ENCODE peak calls at places on chromosomes 1 and 21, in five cellular contexts. R is activated CD4-positive, CD25-positive, alpha-beta regulatory T cell treated with anti-CD3 and anti-CD28 coated beads, Interleukin-2, amount 50 U/mL, for 72 hours; J is activated T-cell treated with anti-CD3 and anti-CD28 coated beads, Interleukin-2, amount 50 U/mL, for 72 hours; Z is GM12891; F is fibroblast of the aortic adventitia. W is an unnamed sample.

GRCh38 chr1:196651637-196652215 is at the start of gene CFH:
- DNase-seq in J (no peak), Z (no peak), R (no peak), F (peak), W (peak)

GRCh38 chr1:39833121-39833520 is 44.5 kb upstream of the BMP8B start:
- DNase-seq in F (peak), R (no peak), Z (no peak), J (no peak), W (no peak)

GRCh38 chr1:230212405-230212936 is 145.4 kb downstream of the GALNT2 start:
- DNase-seq in J (peak), R (no peak), F (no peak), Z (no peak), W (no peak)

GRCh38 chr1:32372149-32372756 is 9.9 kb downstream of the TSSK3 start:
- DNase-seq in J (peak), R (no peak), Z (peak), F (no peak), W (no peak)

GRCh38 chr1:202658766-202659165 is 51.5 kb downstream of the SYT2 start:
- DNase-seq in Z (no peak), F (no peak), J (no peak), R (no peak), W (no peak)

GRCh38 chr1:90725341-90725960 is 8.3 kb upstream of the BARHL2 start:
- DNase-seq in Z (no peak), R (no peak), F (no peak), J (no peak), W (no peak)

GRCh38 chr1:241957692-241958494 is at the start of gene BECN2:
- DNase-seq in R (no peak), Z (no peak), F (no peak), J (no peak), W (no peak)

GRCh38 chr21:29433366-29434059 is 134.8 kb downstream of the BACH1 start:
- DNase-seq in Z (no peak), F (peak), J (no peak), R (no peak), W (peak)

GRCh38 chr1:118947003-118947765 is 41.0 kb downstream of the TBX15 start:
- DNase-seq in J (no peak), Z (no peak), F (peak), R (no peak), W (peak)

GRCh38 chr1:246875041-246876026 is 56.4 kb downstream of the AHCTF1 start:
- DNase-seq in R (no peak), Z (no peak), F (peak), J (peak), W (peak)

GRCh38 chr1:26020390-26020789 is 1.2 kb upstream of the EXTL1 start:
- DNase-seq in J (no peak), R (no peak), F (peak), Z (no peak), W (peak)

GRCh38 chr21:40185208-40185607 is 318.0 kb downstream of the PCP4 start:
- DNase-seq in Z (no peak), F (no peak), J (no peak), R (no peak), W (no peak)

GRCh38 chr21:43814215-43815106 is 25.1 kb downstream of the RRP1 start:
- DNase-seq in Z (no peak), R (no peak), F (peak), J (no peak), W (no peak)

GRCh38 chr1:182459949-182460348 is 10.0 kb downstream of the RGSL1 start:
- DNase-seq in Z (no peak), F (no peak), R (no peak), J (no peak), W (no peak)

GRCh38 chr21:33189237-33189636 is 40.5 kb upstream of the IFNAR2 start:
- DNase-seq in J (no peak), F (no peak), Z (no peak), R (no peak), W (no peak)

GRCh38 chr21:46060596-46061061 is 37.3 kb upstream of the COL6A2 start:
- DNase-seq in F (peak), Z (no peak), J (peak), R (no peak), W (peak)

GRCh38 chr1:56295949-56296929 is 283.1 kb downstream of the PLPP3 start:
- DNase-seq in Z (no peak), J (no peak), R (no peak), F (no peak), W (no peak)

GRCh38 chr1:53617382-53618217 is 121.4 kb downstream of the GLIS1 start:
- DNase-seq in Z (no peak), F (peak), J (no peak), R (peak), W (peak)

GRCh38 chr1:14794136-14794768 is 195.8 kb downstream of the KAZN start:
- DNase-seq in Z (no peak), F (peak), R (no peak), J (no peak), W (no peak)

GRCh38 chr1:98870959-98871903 is 133.4 kb downstream of the PLPPR5 start:
- DNase-seq in J (peak), Z (peak), F (no peak), R (no peak), W (peak)

GRCh38 chr1:119613769-119614358 is 34.2 kb downstream of the ZNF697 start:
- DNase-seq in J (peak), R (peak), F (peak), Z (no peak), W (peak)

GRCh38 chr1:199176713-199177112 is 537.9 kb downstream of the PTPRC start:
- DNase-seq in R (no peak), F (no peak), J (no peak), Z (no peak), W (no peak)

GRCh38 chr1:227777156-227777555 is 38.3 kb upstream of the PRSS38 start:
- DNase-seq in Z (no peak), J (no peak), F (no peak), R (no peak), W (no peak)

GRCh38 chr1:23123528-23123927 is 45.1 kb downstream of the LUZP1 start:
- DNase-seq in J (no peak), R (no peak), Z (no peak), F (no peak), W (no peak)

GRCh38 chr1:37035828-37036666 is 1.7 kb upstream of the GRIK3 start:
- DNase-seq in Z (no peak), F (no peak), R (no peak), J (peak), W (no peak)

GRCh38 chr1:198254521-198254920 is 97.7 kb downstream of the NEK7 start:
- DNase-seq in J (no peak), F (peak), Z (no peak), R (no peak), W (peak)

GRCh38 chr1:116134178-116134773 is 23.1 kb downstream of the MAB21L3 start:
- DNase-seq in J (no peak), F (no peak), Z (no peak), R (no peak), W (no peak)

GRCh38 chr1:170664283-170664827 is 424 bp downstream of the PRRX1 start:
- DNase-seq in Z (no peak), J (no peak), R (no peak), F (no peak), W (no peak)

GRCh38 chr1:29120955-29121485 is 2.7 kb downstream of the TMEM200B start:
- DNase-seq in R (peak), J (peak), Z (peak), F (peak), W (peak)

GRCh38 chr1:226479432-226479831 is 69.1 kb upstream of the STUM start:
- DNase-seq in F (no peak), R (no peak), Z (no peak), J (no peak), W (no peak)

GRCh38 chr1:150535511-150536281 is 13.5 kb upstream of the ADAMTSL4 start:
- DNase-seq in J (no peak), F (peak), R (no peak), Z (no peak), W (no peak)

GRCh38 chr1:180042994-180043622 is 88.5 kb downstream of the CEP350 start:
- DNase-seq in R (no peak), J (no peak), Z (no peak), F (peak), W (peak)

GRCh38 chr21:41770901-41771624 is 4.2 kb upstream of the RIPK4 start:
- DNase-seq in F (no peak), J (no peak), R (no peak), Z (no peak), W (no peak)

GRCh38 chr1:147647796-147648633 is 22.3 kb downstream of the ACP6 start:
- DNase-seq in J (peak), Z (no peak), R (no peak), F (no peak), W (no peak)

GRCh38 chr1:27391511-27392095 is 819 bp upstream of the GPR3 start:
- DNase-seq in F (peak), R (no peak), Z (no peak), J (peak), W (peak)

GRCh38 chr1:52003877-52004276 is 13.4 kb upstream of the RAB3B start:
- DNase-seq in R (no peak), J (no peak), F (no peak), Z (no peak), W (no peak)

GRCh38 chr1:3011631-3012510 is 9.4 kb upstream of the ACTRT2 start:
- DNase-seq in J (no peak), F (peak), R (no peak), Z (no peak), W (no peak)

GRCh38 chr1:113072757-113073456 is at the start of gene LRIG2:
- DNase-seq in F (peak), Z (peak), J (peak), R (peak), W (peak)

GRCh38 chr1:26191739-26192138 is 1.3 kb downstream of the CATSPER4 start:
- DNase-seq in Z (no peak), R (no peak), F (no peak), J (no peak), W (no peak)

W was measured in fibroblast of pulmonary artery.